ENCODE peak calls at places on chromosomes 12 and 14, in five cellular contexts. S, L, E, W and Y are unnamed samples.

GRCh38 chr12:46473634-46474201 is 101.1 kb upstream of the SLC38A2 start:
- DNase-seq in S (peak; percentile 95), L (peak; percentile 98), E (peak; percentile 64), W (peak; percentile 71), Y (peak; percentile 77)

GRCh38 chr12:56635539-56636117 is 5.5 kb upstream of the BAZ2A start:
- DNase-seq in S (no peak), L (peak; percentile 33), E (no peak), W (no peak), Y (no peak)

GRCh38 chr12:12983420-12984035 is 16.5 kb downstream of the HEBP1 start:
- DNase-seq in S (peak; percentile 73), L (peak; percentile 78), E (no peak), W (no peak), Y (peak; percentile 70)

GRCh38 chr14:54252072-54252730 is 144.6 kb upstream of the CDKN3 start:
- DNase-seq in S (peak; percentile 40), L (no peak), E (no peak), W (no peak), Y (peak; percentile 76)

GRCh38 chr14:23054000-23054811 is 3.1 kb downstream of the CDH24 start:
- DNase-seq in S (no peak), L (no peak), E (no peak), W (no peak), Y (no peak)

GRCh38 chr12:74391283-74391682 is 146.4 kb upstream of the ATXN7L3B start:
- DNase-seq in S (no peak), L (no peak), E (no peak), W (no peak), Y (no peak)

GRCh38 chr12:5902736-5903135 is 42.3 kb downstream of the ANO2 start:
- DNase-seq in S (no peak), L (no peak), E (no peak), W (no peak), Y (no peak)

GRCh38 chr12:101671839-101672238 is 25.6 kb upstream of the CHPT1 start:
- DNase-seq in S (no peak), L (no peak), E (no peak), W (no peak), Y (no peak)

GRCh38 chr12:123675436-123675835 is 4.5 kb downstream of the TCTN2 start:
- DNase-seq in S (no peak), L (no peak), E (no peak), W (no peak), Y (no peak)

GRCh38 chr12:40726366-40726765 is 34.1 kb downstream of the CNTN1 start:
- DNase-seq in S (no peak), L (no peak), E (no peak), W (no peak), Y (no peak)

GRCh38 chr14:69887740-69888657 is 8.8 kb downstream of the SMOC1 start:
- DNase-seq in S (peak; percentile 58), L (no peak), E (no peak), W (no peak), Y (no peak)

GRCh38 chr12:100576311-100577036 is 3.0 kb downstream of the GAS2L3 start:
- DNase-seq in S (peak; percentile 91), L (peak; percentile 88), E (no peak), W (no peak), Y (no peak)

GRCh38 chr12:49618576-49618975 is 4.8 kb upstream of the PRPF40B start:
- DNase-seq in S (no peak), L (no peak), E (no peak), W (no peak), Y (no peak)

GRCh38 chr12:21818627-21819026 is 44.1 kb upstream of the KCNJ8 start:
- DNase-seq in S (peak; percentile 84), L (no peak), E (no peak), W (no peak), Y (peak; percentile 57)

GRCh38 chr12:5882511-5883185 is 62.4 kb downstream of the ANO2 start:
- DNase-seq in S (no peak), L (no peak), E (no peak), W (no peak), Y (no peak)

GRCh38 chr14:103311171-103311997 is 22.7 kb upstream of the EIF5 start:
- DNase-seq in S (no peak), L (no peak), E (no peak), W (no peak), Y (no peak)

GRCh38 chr12:114063435-114063834 is 97.3 kb upstream of the RBM19 start:
- DNase-seq in S (no peak), L (no peak), E (no peak), W (no peak), Y (no peak)

GRCh38 chr12:7609480-7609879 is 56.2 kb downstream of the APOBEC1 start:
- DNase-seq in S (peak; percentile 11), L (no peak), E (no peak), W (no peak), Y (no peak)

GRCh38 chr12:71848212-71848611 is 8.7 kb downstream of the TBC1D15 start:
- DNase-seq in S (no peak), L (no peak), E (no peak), W (no peak), Y (no peak)

GRCh38 chr14:55107766-55108554 is 21.1 kb upstream of the LGALS3 start:
- DNase-seq in S (peak; percentile 98), L (peak; percentile 94), E (peak; percentile 90), W (peak; percentile 80), Y (peak; percentile 82)

GRCh38 chr14:75229576-75229922 is 49.1 kb upstream of the FOS start:
- DNase-seq in S (no peak), L (no peak), E (no peak), W (peak; percentile 67), Y (no peak)

GRCh38 chr14:30875788-30876053 is 1.4 kb downstream of the COCH start:
- DNase-seq in S (no peak), L (no peak), E (no peak), W (no peak), Y (no peak)

GRCh38 chr14:103519837-103520212 is 2.8 kb downstream of the CKB start:
- DNase-seq in S (no peak), L (no peak), E (peak; percentile 40), W (peak; percentile 46), Y (no peak)

GRCh38 chr12:105357162-105357691 is 26.7 kb downstream of the C12orf75 start:
- DNase-seq in S (no peak), L (no peak), E (no peak), W (no peak), Y (no peak)

GRCh38 chr12:65886996-65887395 is 62.7 kb downstream of the HMGA2 start:
- DNase-seq in S (no peak), L (peak; percentile 51), E (no peak), W (no peak), Y (no peak)

GRCh38 chr14:90587918-90588317 is 191.1 kb downstream of the CALM1 start:
- DNase-seq in S (no peak), L (no peak), E (no peak), W (no peak), Y (no peak)

GRCh38 chr12:107477946-107478610 is 207.5 kb upstream of the PWP1 start:
- DNase-seq in S (no peak), L (no peak), E (no peak), W (no peak), Y (no peak)

GRCh38 chr14:101838476-101838875 is 77.0 kb downstream of the PPP2R5C start:
- DNase-seq in S (no peak), L (no peak), E (no peak), W (no peak), Y (no peak)
- H3K4me1 ChIP-seq in S (peaks cover 22% of the 10 kb centered on the region), L (peaks cover 6% of the 10 kb centered on the region), E (peaks cover 98% of the 10 kb centered on the region), W (peaks cover 96% of the 10 kb centered on the region), Y (no peaks in the 10 kb centered on the region)

DNA sequence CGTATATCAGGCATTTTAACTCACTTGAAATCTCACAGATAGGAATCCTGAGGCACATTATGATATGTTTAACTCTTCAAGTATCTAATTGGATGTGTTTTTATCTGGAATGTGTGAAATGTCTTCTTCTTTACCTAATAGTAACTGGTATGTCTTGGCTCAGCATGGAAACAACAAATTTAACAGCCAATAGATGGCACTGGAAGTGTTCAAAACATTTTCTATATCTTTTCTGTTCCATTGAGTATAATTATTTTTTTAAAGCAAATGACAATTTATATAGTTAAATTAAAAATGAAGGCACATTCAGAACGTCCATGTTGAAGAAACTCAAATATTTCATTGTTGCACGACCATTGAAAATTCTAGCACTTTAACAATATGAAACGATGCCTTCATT is 164.6 kb upstream of the SLC16A7 start:
- DNase-seq in S (peak; percentile 37), L (peak; percentile 11), E (no peak), W (no peak), Y (no peak)
- TF ChIP-seq CTCF in S (peak; percentile 21), L (no peak), E (peak; percentile 36), W (no peak), Y (no peak)

GRCh38 chr14:101809671-101810514 is 48.4 kb downstream of the PPP2R5C start:
- DNase-seq in S (peak; percentile 97), L (peak; percentile 95), E (peak; percentile 80), W (peak; percentile 86), Y (peak; percentile 87)

GRCh38 chr14:101808894-101809670 is 47.6 kb downstream of the PPP2R5C start:
- DNase-seq in S (no peak), L (peak; percentile 9), E (no peak), W (no peak), Y (no peak)

GRCh38 chr14:101812071-101812470 is 50.6 kb downstream of the PPP2R5C start:
- DNase-seq in S (no peak), L (no peak), E (no peak), W (no peak), Y (no peak)

GRCh38 chr14:101813171-101813759 is 51.8 kb downstream of the PPP2R5C start:
- DNase-seq in S (no peak), L (peak; percentile 6), E (peak; percentile 70), W (no peak), Y (no peak)

GRCh38 chr14:101810897-101811620 is 49.5 kb downstream of the PPP2R5C start:
- DNase-seq in S (peak; percentile 27), L (peak; percentile 32), E (no peak), W (no peak), Y (no peak)
- H3K4me1 ChIP-seq in S (no peaks in the 10 kb centered on the region), L (peaks cover 16% of the 10 kb centered on the region), E (peaks cover 76% of the 10 kb centered on the region), W (peaks cover 62% of the 10 kb centered on the region), Y (peaks cover 12% of the 10 kb centered on the region)

GRCh38 chr12:132687211-132688164 is at the start of the genes POLE and PXMP2:
- DNase-seq in S (peak; percentile 93), L (peak; percentile 92), E (peak; percentile 98), W (peak; percentile 98), Y (peak; percentile 95)
- TF ChIP-seq CTCF in S (no peak), L (no peak), E (no peak), W (no peak), Y (no peak)

DNA sequence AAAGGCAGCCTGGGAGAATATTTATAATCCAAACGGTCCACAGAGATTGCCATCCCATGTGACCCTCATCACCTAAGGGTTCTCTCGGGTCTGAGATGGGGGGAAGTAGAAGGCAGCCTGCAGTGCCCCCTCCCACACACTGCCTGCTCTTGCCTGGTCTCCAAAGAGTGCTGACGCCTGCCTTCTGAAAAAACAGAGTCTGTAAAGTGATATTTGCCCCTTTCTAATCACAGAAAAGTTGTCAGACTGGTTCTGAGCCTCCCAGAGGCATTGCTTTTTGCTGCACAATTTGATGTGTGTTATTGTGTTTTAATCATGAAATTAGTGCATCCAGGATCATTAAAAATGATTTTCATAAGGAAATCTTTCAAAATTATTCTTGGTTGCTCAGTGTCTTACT is 59.2 kb downstream of the TMEM30B start:
- DNase-seq in S (no peak), L (no peak), E (no peak), W (no peak), Y (no peak)
- H3K4me1 ChIP-seq in S (peaks cover 11% of the 10 kb centered on the region), L (no peaks in the 10 kb centered on the region), E (no peaks in the 10 kb centered on the region), W (peaks cover 7% of the 10 kb centered on the region), Y (no peaks in the 10 kb centered on the region)